ENCODE peak calls at places on chromosomes 5 and 9, in seven cellular contexts. One of them, this sample, is unnamed.

GRCh38 chr5:5885782-5886181 is 463.3 kb downstream of the ICE1 start:
- DNase-seq in progenitor cell of endocrine pancreas: no peak
- DNase-seq in left ventricle myocardium inferior: no peak
- DNase-seq in vagina: no peak
- DNase-seq in kidney epithelial cell: no peak
- DNase-seq in WTC11: no peak
- DNase-seq in OCI-LY7: no peak
- DNase-seq in this sample: no peak

GRCh38 chr5:130529111-130529510 is 624.8 kb downstream of the CHSY3 start:
- DNase-seq in progenitor cell of endocrine pancreas: no peak
- DNase-seq in left ventricle myocardium inferior: no peak
- DNase-seq in vagina: no peak
- DNase-seq in kidney epithelial cell: no peak
- DNase-seq in WTC11: no peak
- DNase-seq in OCI-LY7: no peak
- DNase-seq in this sample: no peak

GRCh38 chr5:93243481-93243880 is 337.5 kb downstream of the NR2F1-AS1 start:
- DNase-seq in progenitor cell of endocrine pancreas: no peak
- DNase-seq in left ventricle myocardium inferior: no peak
- DNase-seq in vagina: no peak
- DNase-seq in kidney epithelial cell: no peak
- DNase-seq in WTC11: no peak
- DNase-seq in OCI-LY7: no peak
- DNase-seq in this sample: no peak

GRCh38 chr9:128405780-128406171 is 14.9 kb upstream of the CERCAM start:
- DNase-seq in progenitor cell of endocrine pancreas: no peak
- DNase-seq in left ventricle myocardium inferior: no peak
- DNase-seq in vagina: no peak
- DNase-seq in kidney epithelial cell: no peak
- DNase-seq in WTC11: no peak
- DNase-seq in OCI-LY7: no peak
- DNase-seq in this sample: no peak

GRCh38 chr9:99335280-99335679 is 113.2 kb downstream of the SEC61B start:
- DNase-seq in progenitor cell of endocrine pancreas: no peak
- DNase-seq in left ventricle myocardium inferior: no peak
- DNase-seq in vagina: no peak
- DNase-seq in kidney epithelial cell: no peak
- DNase-seq in WTC11: no peak
- DNase-seq in OCI-LY7: no peak
- DNase-seq in this sample: no peak

GRCh38 chr5:139262414-139263139 is 31.0 kb upstream of the MATR3 start:
- DNase-seq in progenitor cell of endocrine pancreas: peak
- DNase-seq in left ventricle myocardium inferior: peak
- DNase-seq in vagina: no peak
- DNase-seq in kidney epithelial cell: no peak
- DNase-seq in WTC11: peak
- DNase-seq in OCI-LY7: peak
- DNase-seq in this sample: peak

GRCh38 chr9:93126825-93127368 is 7.2 kb downstream of the NINJ1 start:
- DNase-seq in progenitor cell of endocrine pancreas: no peak
- DNase-seq in left ventricle myocardium inferior: peak
- DNase-seq in vagina: no peak
- DNase-seq in kidney epithelial cell: no peak
- DNase-seq in WTC11: no peak
- DNase-seq in OCI-LY7: no peak
- DNase-seq in this sample: peak

GRCh38 chr9:21056931-21057330 is 20.8 kb downstream of the IFNB1 start:
- DNase-seq in progenitor cell of endocrine pancreas: no peak
- DNase-seq in left ventricle myocardium inferior: no peak
- DNase-seq in vagina: no peak
- DNase-seq in kidney epithelial cell: peak
- DNase-seq in WTC11: no peak
- DNase-seq in OCI-LY7: no peak
- DNase-seq in this sample: no peak

GRCh38 chr9:36905101-36906066 is 128.7 kb downstream of the PAX5 start:
- DNase-seq in progenitor cell of endocrine pancreas: no peak
- DNase-seq in left ventricle myocardium inferior: no peak
- DNase-seq in vagina: no peak
- DNase-seq in kidney epithelial cell: no peak
- DNase-seq in WTC11: peak
- DNase-seq in OCI-LY7: no peak
- DNase-seq in this sample: peak

GRCh38 chr9:124256517-124257069 is 1.2 kb upstream of the NEK6 start:
- DNase-seq in progenitor cell of endocrine pancreas: no peak
- DNase-seq in left ventricle myocardium inferior: no peak
- DNase-seq in vagina: no peak
- DNase-seq in kidney epithelial cell: peak
- DNase-seq in WTC11: no peak
- DNase-seq in OCI-LY7: peak
- DNase-seq in this sample: no peak

GRCh38 chr5:114678778-114679177 is 316.9 kb downstream of the KCNN2 start:
- DNase-seq in progenitor cell of endocrine pancreas: no peak
- DNase-seq in left ventricle myocardium inferior: no peak
- DNase-seq in vagina: no peak
- DNase-seq in kidney epithelial cell: no peak
- DNase-seq in WTC11: no peak
- DNase-seq in OCI-LY7: no peak
- DNase-seq in this sample: no peak

GRCh38 chr9:86406366-86406765 is 52.2 kb upstream of the TUT7 start:
- DNase-seq in progenitor cell of endocrine pancreas: no peak
- DNase-seq in left ventricle myocardium inferior: no peak
- DNase-seq in vagina: no peak
- DNase-seq in kidney epithelial cell: peak
- DNase-seq in WTC11: no peak
- DNase-seq in OCI-LY7: no peak
- DNase-seq in this sample: no peak

GRCh38 chr9:133119461-133120342 is 1.3 kb downstream of the RALGDS start:
- DNase-seq in progenitor cell of endocrine pancreas: no peak
- DNase-seq in left ventricle myocardium inferior: peak
- DNase-seq in vagina: no peak
- DNase-seq in kidney epithelial cell: no peak
- DNase-seq in WTC11: no peak
- DNase-seq in OCI-LY7: no peak
- DNase-seq in this sample: no peak

GRCh38 chr9:12426198-12426864 is 266.9 kb upstream of the TYRP1 start:
- DNase-seq in progenitor cell of endocrine pancreas: no peak
- DNase-seq in left ventricle myocardium inferior: no peak
- DNase-seq in vagina: no peak
- DNase-seq in kidney epithelial cell: no peak
- DNase-seq in WTC11: no peak
- DNase-seq in OCI-LY7: no peak
- DNase-seq in this sample: no peak

GRCh38 chr9:38142201-38142600 is 73.2 kb upstream of the SHB start:
- DNase-seq in progenitor cell of endocrine pancreas: no peak
- DNase-seq in left ventricle myocardium inferior: no peak
- DNase-seq in vagina: no peak
- DNase-seq in kidney epithelial cell: no peak
- DNase-seq in WTC11: no peak
- DNase-seq in OCI-LY7: no peak
- DNase-seq in this sample: no peak

GRCh38 chr5:98734646-98735045 is 38.8 kb upstream of the RGMB start:
- DNase-seq in progenitor cell of endocrine pancreas: no peak
- DNase-seq in left ventricle myocardium inferior: no peak
- DNase-seq in vagina: no peak
- DNase-seq in kidney epithelial cell: no peak
- DNase-seq in WTC11: no peak
- DNase-seq in OCI-LY7: peak
- DNase-seq in this sample: no peak

GRCh38 chr5:65809817-65810531 is 88.0 kb downstream of the NLN start:
- DNase-seq in progenitor cell of endocrine pancreas: no peak
- DNase-seq in left ventricle myocardium inferior: peak
- DNase-seq in vagina: no peak
- DNase-seq in kidney epithelial cell: no peak
- DNase-seq in WTC11: no peak
- DNase-seq in OCI-LY7: no peak
- DNase-seq in this sample: no peak

GRCh38 chr5:55634204-55634785 is 77.8 kb downstream of the SLC38A9 start:
- DNase-seq in progenitor cell of endocrine pancreas: no peak
- DNase-seq in left ventricle myocardium inferior: no peak
- DNase-seq in vagina: no peak
- DNase-seq in kidney epithelial cell: no peak
- DNase-seq in WTC11: no peak
- DNase-seq in OCI-LY7: no peak
- DNase-seq in this sample: no peak

GRCh38 chr9:16514131-16514530 is 356.3 kb downstream of the BNC2 start:
- DNase-seq in progenitor cell of endocrine pancreas: no peak
- DNase-seq in left ventricle myocardium inferior: no peak
- DNase-seq in vagina: no peak
- DNase-seq in kidney epithelial cell: no peak
- DNase-seq in WTC11: no peak
- DNase-seq in OCI-LY7: no peak
- DNase-seq in this sample: no peak

GRCh38 chr5:43017438-43017820 is 22.7 kb downstream of the ANXA2R start:
- DNase-seq in progenitor cell of endocrine pancreas: no peak
- DNase-seq in left ventricle myocardium inferior: no peak
- DNase-seq in vagina: no peak
- DNase-seq in kidney epithelial cell: no peak
- DNase-seq in WTC11: no peak
- DNase-seq in OCI-LY7: peak
- DNase-seq in this sample: no peak

GRCh38 chr9:79020266-79020665 is 551.5 kb upstream of the TLE4 start:
- DNase-seq in progenitor cell of endocrine pancreas: no peak
- DNase-seq in left ventricle myocardium inferior: no peak
- DNase-seq in vagina: no peak
- DNase-seq in kidney epithelial cell: no peak
- DNase-seq in WTC11: no peak
- DNase-seq in OCI-LY7: no peak
- DNase-seq in this sample: no peak

GRCh38 chr5:92909545-92909962 is 671.5 kb downstream of the NR2F1-AS1 start:
- DNase-seq in progenitor cell of endocrine pancreas: peak
- DNase-seq in left ventricle myocardium inferior: no peak
- DNase-seq in vagina: no peak
- DNase-seq in kidney epithelial cell: no peak
- DNase-seq in WTC11: peak
- DNase-seq in OCI-LY7: peak
- DNase-seq in this sample: no peak

GRCh38 chr5:159825551-159826051 is 90.7 kb upstream of the ADRA1B start:
- DNase-seq in progenitor cell of endocrine pancreas: no peak
- DNase-seq in left ventricle myocardium inferior: no peak
- DNase-seq in vagina: no peak
- DNase-seq in kidney epithelial cell: no peak
- DNase-seq in WTC11: no peak
- DNase-seq in OCI-LY7: no peak
- DNase-seq in this sample: no peak

GRCh38 chr5:23112237-23112636 is 259.1 kb upstream of the CDH12 start:
- DNase-seq in progenitor cell of endocrine pancreas: no peak
- DNase-seq in left ventricle myocardium inferior: no peak
- DNase-seq in vagina: no peak
- DNase-seq in kidney epithelial cell: no peak
- DNase-seq in WTC11: no peak
- DNase-seq in OCI-LY7: no peak
- DNase-seq in this sample: no peak

GRCh38 chr5:60977956-60978737 is 33.1 kb downstream of the NDUFAF2 start:
- DNase-seq in progenitor cell of endocrine pancreas: no peak
- DNase-seq in left ventricle myocardium inferior: no peak
- DNase-seq in vagina: no peak
- DNase-seq in kidney epithelial cell: no peak
- DNase-seq in WTC11: no peak
- DNase-seq in OCI-LY7: no peak
- DNase-seq in this sample: no peak

DNA sequence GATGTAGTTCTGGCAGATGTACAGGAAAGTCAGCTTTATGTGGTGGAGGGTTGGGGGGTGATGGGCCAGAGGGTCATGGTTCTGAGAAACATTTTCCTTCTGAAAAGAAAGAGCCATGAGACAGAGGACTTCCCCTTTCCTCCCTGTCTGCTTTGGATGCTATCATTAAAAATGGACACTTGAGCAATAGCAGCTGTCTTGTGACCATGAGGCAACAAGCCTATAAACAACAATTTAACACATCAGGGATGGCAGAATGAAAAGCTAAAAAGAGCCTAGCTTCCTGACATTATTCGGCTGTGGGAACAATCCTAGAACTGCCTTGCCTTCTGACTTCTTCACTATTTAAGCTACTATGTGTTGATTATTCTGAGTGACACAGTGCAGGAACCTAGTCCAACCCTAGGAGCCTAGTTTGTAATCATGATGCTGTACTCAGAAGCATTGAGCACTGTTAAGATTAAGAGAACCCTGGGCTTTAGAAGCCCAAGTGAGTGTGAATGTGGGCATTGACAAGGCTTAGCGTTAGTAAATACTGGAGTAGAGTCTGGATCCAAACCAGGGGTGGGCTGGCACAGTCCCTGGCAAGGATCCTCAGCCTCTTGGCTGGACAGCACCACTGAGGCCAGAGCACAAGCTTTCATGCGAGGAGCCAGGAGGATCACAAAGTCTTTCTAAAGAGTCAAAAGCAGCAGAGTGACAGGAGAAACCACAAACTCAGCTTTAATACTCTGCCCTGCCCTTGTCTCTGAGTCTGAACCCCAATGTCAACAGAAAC is 178.5 kb upstream of the EGFLAM start:
- DNase-seq in progenitor cell of endocrine pancreas: no peak
- DNase-seq in left ventricle myocardium inferior: no peak
- DNase-seq in vagina: no peak
- DNase-seq in kidney epithelial cell: no peak
- DNase-seq in WTC11: no peak
- DNase-seq in OCI-LY7: no peak
- DNase-seq in this sample: no peak
- TF ChIP-seq CTCF in progenitor cell of endocrine pancreas: no peak
- TF ChIP-seq CTCF in left ventricle myocardium inferior: no peak
- TF ChIP-seq CTCF in vagina: no peak
- TF ChIP-seq CTCF in kidney epithelial cell: no peak
- TF ChIP-seq CTCF in WTC11: no peak
- TF ChIP-seq CTCF in OCI-LY7: no peak
- TF ChIP-seq CTCF in this sample: no peak

GRCh38 chr5:88190106-88190834 is 78.4 kb downstream of the TMEM161B start:
- DNase-seq in progenitor cell of endocrine pancreas: no peak
- DNase-seq in left ventricle myocardium inferior: no peak
- DNase-seq in vagina: no peak
- DNase-seq in kidney epithelial cell: no peak
- DNase-seq in WTC11: peak
- DNase-seq in OCI-LY7: no peak
- DNase-seq in this sample: no peak
- TF ChIP-seq CTCF in progenitor cell of endocrine pancreas: no peak
- TF ChIP-seq CTCF in left ventricle myocardium inferior: no peak
- TF ChIP-seq CTCF in vagina: no peak
- TF ChIP-seq CTCF in kidney epithelial cell: no peak
- TF ChIP-seq CTCF in WTC11: no peak
- TF ChIP-seq CTCF in OCI-LY7: no peak
- TF ChIP-seq CTCF in this sample: no peak

DNA sequence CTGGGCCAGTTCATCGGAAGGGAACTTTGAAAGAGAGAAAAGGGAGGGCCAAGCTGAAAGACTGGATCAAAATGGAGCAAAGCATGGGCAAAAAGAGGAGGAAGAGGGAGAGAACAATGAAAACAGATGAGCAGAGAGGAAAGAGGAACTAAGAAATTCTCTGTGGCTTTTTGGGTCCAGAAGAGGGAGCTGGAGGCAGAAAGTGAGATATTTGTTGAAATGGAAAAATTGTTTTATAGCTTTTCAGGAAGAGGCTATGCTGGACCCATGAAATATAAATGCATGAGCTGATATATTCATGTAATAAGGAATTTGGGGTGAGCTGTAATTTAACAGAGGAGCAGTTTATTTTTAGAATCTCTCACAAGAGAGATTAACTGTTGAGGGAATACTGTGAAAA is 457.3 kb downstream of the DMAC1 start:
- DNase-seq in progenitor cell of endocrine pancreas: no peak
- DNase-seq in left ventricle myocardium inferior: no peak
- DNase-seq in vagina: no peak
- DNase-seq in kidney epithelial cell: no peak
- DNase-seq in WTC11: no peak
- DNase-seq in OCI-LY7: peak
- DNase-seq in this sample: no peak
- TF ChIP-seq CTCF in progenitor cell of endocrine pancreas: no peak
- TF ChIP-seq CTCF in left ventricle myocardium inferior: peak
- TF ChIP-seq CTCF in vagina: no peak
- TF ChIP-seq CTCF in kidney epithelial cell: no peak
- TF ChIP-seq CTCF in WTC11: no peak
- TF ChIP-seq CTCF in OCI-LY7: peak
- TF ChIP-seq CTCF in this sample: no peak

GRCh38 chr5:10355071-10355889 is 1.8 kb downstream of the MARCHF6 start:
- DNase-seq in progenitor cell of endocrine pancreas: no peak
- DNase-seq in left ventricle myocardium inferior: no peak
- DNase-seq in vagina: no peak
- DNase-seq in kidney epithelial cell: no peak
- DNase-seq in WTC11: no peak
- DNase-seq in OCI-LY7: peak
- DNase-seq in this sample: no peak
- TF ChIP-seq CTCF in progenitor cell of endocrine pancreas: no peak
- TF ChIP-seq CTCF in left ventricle myocardium inferior: no peak
- TF ChIP-seq CTCF in vagina: no peak
- TF ChIP-seq CTCF in kidney epithelial cell: no peak
- TF ChIP-seq CTCF in WTC11: no peak
- TF ChIP-seq CTCF in OCI-LY7: no peak
- TF ChIP-seq CTCF in this sample: no peak

This sample was measured in suprapubic skin.